ENCODE peak calls at places on chromosome 3, in four cellular contexts. F, H, Z and I are unnamed samples.

GRCh38 chr3:187689984-187690383 is 12.4 kb downstream of the RTP2 start:
- DNase-seq in F (no peak), H (no peak), Z (peak), I (peak)

GRCh38 chr3:48399387-48400172 is 27.6 kb downstream of the FBXW12 start:
- DNase-seq in Z (no peak), H (no peak), F (no peak), I (no peak)

GRCh38 chr3:24199775-24200247 is 254.7 kb downstream of the NR1D2 start:
- DNase-seq in F (no peak), H (no peak), Z (peak), I (no peak)

GRCh38 chr3:126895178-126896066 is 87.5 kb upstream of the PLXNA1 start:
- DNase-seq in Z (no peak), H (peak), F (no peak), I (no peak)

GRCh38 chr3:14235003-14235876 is 56.6 kb downstream of the LSM3 start:
- DNase-seq in F (no peak), Z (no peak), H (no peak), I (no peak)

GRCh38 chr3:113148307-113148703 is 63.1 kb upstream of the BOC start:
- DNase-seq in Z (no peak), F (no peak), H (no peak), I (no peak)

GRCh38 chr3:54168451-54168850 is 46.1 kb downstream of the CACNA2D3 start:
- DNase-seq in Z (no peak), F (no peak), H (no peak), I (no peak)

GRCh38 chr3:45688194-45688881 is 858 bp upstream of the SACM1L start:
- DNase-seq in F (no peak), Z (peak), H (no peak), I (peak)

GRCh38 chr3:33440328-33440577 is at the start of gene UBP1:
- DNase-seq in F (no peak), H (peak), Z (peak), I (no peak)